ENCODE peak calls at places on chromosome 11, in four cellular contexts. One of them, this sample, is unnamed.

GRCh38 chr11:93537022-93537421 is 6.2 kb downstream of the SMCO4 start:
- DNase-seq in sigmoid colon: no peak
- DNase-seq in esophagus squamous epithelium: no peak
- DNase-seq in tibial artery: peak; percentile 40
- DNase-seq in this sample: peak; percentile 79

GRCh38 chr11:7514099-7514725 is 413 bp downstream of the PPFIBP2 start:
- DNase-seq in sigmoid colon: peak; percentile 73
- DNase-seq in esophagus squamous epithelium: no peak
- DNase-seq in tibial artery: peak; percentile 33
- DNase-seq in this sample: no peak

GRCh38 chr11:125496465-125496817 is 376 bp upstream of the FEZ1 start:
- DNase-seq in sigmoid colon: no peak
- DNase-seq in esophagus squamous epithelium: no peak
- DNase-seq in tibial artery: no peak
- DNase-seq in this sample: no peak

GRCh38 chr11:11351042-11351586 is 1.9 kb downstream of the CSNK2A3 start:
- DNase-seq in sigmoid colon: no peak
- DNase-seq in esophagus squamous epithelium: no peak
- DNase-seq in tibial artery: no peak
- DNase-seq in this sample: no peak

GRCh38 chr11:57761301-57762234 is at the start of gene CTNND1:
- DNase-seq in sigmoid colon: peak; percentile 97
- DNase-seq in esophagus squamous epithelium: no peak
- DNase-seq in tibial artery: peak; percentile 89
- DNase-seq in this sample: peak; percentile 91

GRCh38 chr11:72072348-72072747 is 8.0 kb downstream of the NUMA1 start:
- DNase-seq in sigmoid colon: no peak
- DNase-seq in esophagus squamous epithelium: no peak
- DNase-seq in tibial artery: no peak
- DNase-seq in this sample: no peak

GRCh38 chr11:68206211-68206610 is 6.9 kb downstream of the KMT5B start:
- DNase-seq in sigmoid colon: no peak
- DNase-seq in esophagus squamous epithelium: no peak
- DNase-seq in tibial artery: no peak
- DNase-seq in this sample: no peak

GRCh38 chr11:62665630-62666258 is 632 bp downstream of the CSKMT start:
- DNase-seq in sigmoid colon: peak; percentile 81
- DNase-seq in esophagus squamous epithelium: no peak
- DNase-seq in tibial artery: peak; percentile 60
- DNase-seq in this sample: peak; percentile 72

GRCh38 chr11:13302440-13302958 is 24.9 kb downstream of the BMAL1 start:
- DNase-seq in sigmoid colon: no peak
- DNase-seq in esophagus squamous epithelium: no peak
- DNase-seq in tibial artery: no peak
- DNase-seq in this sample: no peak

GRCh38 chr11:13301522-13301921 is 23.9 kb downstream of the BMAL1 start:
- DNase-seq in sigmoid colon: no peak
- DNase-seq in esophagus squamous epithelium: no peak
- DNase-seq in tibial artery: no peak
- DNase-seq in this sample: no peak

GRCh38 chr11:13297308-13297916 is 19.8 kb downstream of the BMAL1 start:
- DNase-seq in sigmoid colon: no peak
- DNase-seq in esophagus squamous epithelium: no peak
- DNase-seq in tibial artery: no peak
- DNase-seq in this sample: no peak

GRCh38 chr11:13297917-13298356 is 20.3 kb downstream of the BMAL1 start:
- DNase-seq in sigmoid colon: no peak
- DNase-seq in esophagus squamous epithelium: no peak
- DNase-seq in tibial artery: no peak
- DNase-seq in this sample: no peak

GRCh38 chr11:13298765-13299164 is 21.2 kb downstream of the BMAL1 start:
- DNase-seq in sigmoid colon: no peak
- DNase-seq in esophagus squamous epithelium: no peak
- DNase-seq in tibial artery: no peak
- DNase-seq in this sample: no peak
- H3K4me3 ChIP-seq in sigmoid colon: no peak overlapping the region
- H3K4me3 ChIP-seq in esophagus squamous epithelium: no peak overlapping the region
- H3K4me3 ChIP-seq in tibial artery: no peak overlapping the region
- H3K4me3 ChIP-seq in this sample: no peak overlapping the region

GRCh38 chr11:128716231-128716630 is 22.4 kb downstream of the FLI1 start:
- DNase-seq in sigmoid colon: no peak
- DNase-seq in esophagus squamous epithelium: no peak
- DNase-seq in tibial artery: no peak
- DNase-seq in this sample: no peak
- H3K4me1 ChIP-seq in sigmoid colon: peaks cover 36% of the 10 kb centered on the region
- H3K4me1 ChIP-seq in esophagus squamous epithelium: peaks cover 17% of the 10 kb centered on the region
- H3K4me1 ChIP-seq in tibial artery: peaks cover 14% of the 10 kb centered on the region
- H3K4me1 ChIP-seq in this sample: peaks cover 4% of the 10 kb centered on the region

GRCh38 chr11:134443246-134443645 is 31.2 kb upstream of the B3GAT1 start:
- DNase-seq in sigmoid colon: peak; percentile 8
- DNase-seq in esophagus squamous epithelium: no peak
- DNase-seq in tibial artery: no peak
- DNase-seq in this sample: no peak

GRCh38 chr11:134449713-134450112 is 37.7 kb upstream of the B3GAT1 start:
- DNase-seq in sigmoid colon: peak; percentile 20
- DNase-seq in esophagus squamous epithelium: no peak
- DNase-seq in tibial artery: no peak
- DNase-seq in this sample: no peak

GRCh38 chr11:134447696-134448095 is 35.7 kb upstream of the B3GAT1 start:
- DNase-seq in sigmoid colon: peak; percentile 37
- DNase-seq in esophagus squamous epithelium: no peak
- DNase-seq in tibial artery: no peak
- DNase-seq in this sample: no peak

GRCh38 chr11:134442246-134442645 is 30.2 kb upstream of the B3GAT1 start:
- DNase-seq in sigmoid colon: peak; percentile 35
- DNase-seq in esophagus squamous epithelium: no peak
- DNase-seq in tibial artery: no peak
- DNase-seq in this sample: no peak

GRCh38 chr11:134445601-134446325 is 33.7 kb upstream of the B3GAT1 start:
- DNase-seq in sigmoid colon: peak; percentile 33
- DNase-seq in esophagus squamous epithelium: no peak
- DNase-seq in tibial artery: no peak
- DNase-seq in this sample: no peak
- H3K9me3 ChIP-seq in sigmoid colon: no peaks in the 10 kb centered on the region
- H3K9me3 ChIP-seq in esophagus squamous epithelium: no peaks in the 10 kb centered on the region
- H3K9me3 ChIP-seq in tibial artery: no peaks in the 10 kb centered on the region
- H3K9me3 ChIP-seq in this sample: no peaks in the 10 kb centered on the region

GRCh38 chr11:128520886-128521696 is 66.3 kb downstream of the ETS1 start:
- DNase-seq in sigmoid colon: no peak
- DNase-seq in esophagus squamous epithelium: no peak
- DNase-seq in tibial artery: no peak
- DNase-seq in this sample: no peak

GRCh38 chr11:128518493-128519207 is 68.7 kb downstream of the ETS1 start:
- DNase-seq in sigmoid colon: no peak
- DNase-seq in esophagus squamous epithelium: no peak
- DNase-seq in tibial artery: no peak
- DNase-seq in this sample: no peak

GRCh38 chr11:128519353-128519752 is 68.0 kb downstream of the ETS1 start:
- DNase-seq in sigmoid colon: no peak
- DNase-seq in esophagus squamous epithelium: no peak
- DNase-seq in tibial artery: no peak
- DNase-seq in this sample: no peak

GRCh38 chr11:128521697-128522062 is 65.7 kb downstream of the ETS1 start:
- DNase-seq in sigmoid colon: no peak
- DNase-seq in esophagus squamous epithelium: no peak
- DNase-seq in tibial artery: no peak
- DNase-seq in this sample: peak; percentile 58

DNA sequence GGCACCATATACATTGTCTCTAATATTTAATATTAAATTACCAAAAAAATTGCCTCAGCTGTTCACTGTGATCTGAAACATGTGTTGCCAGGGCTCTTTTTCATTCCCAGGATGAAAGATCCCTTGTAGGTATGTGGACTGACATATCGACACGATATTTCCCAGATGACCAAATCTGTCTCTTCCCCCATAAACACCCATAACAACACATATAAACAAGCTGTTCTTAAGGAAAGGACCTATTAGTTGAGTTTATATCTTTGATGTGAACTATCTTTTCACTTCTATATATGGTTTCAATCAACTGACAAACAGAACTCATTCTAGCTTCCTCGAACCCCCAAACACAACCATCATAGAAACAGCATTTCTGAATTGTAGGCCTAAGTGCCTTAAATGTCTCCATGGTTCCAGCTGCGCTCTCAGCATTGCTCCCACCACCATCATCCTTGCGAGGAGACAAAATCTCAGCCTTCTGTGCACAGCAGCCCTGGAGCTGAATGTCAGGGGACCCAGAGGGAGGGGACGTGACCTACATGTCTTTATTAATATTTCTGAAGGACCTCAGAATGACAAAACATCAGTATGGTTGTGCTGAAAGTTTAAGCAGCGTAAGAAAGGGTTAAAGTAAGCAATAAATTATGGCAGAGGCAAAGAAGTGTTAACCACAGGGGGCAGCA is 67.0 kb downstream of the ETS1 start:
- DNase-seq in sigmoid colon: no peak
- DNase-seq in esophagus squamous epithelium: no peak
- DNase-seq in tibial artery: no peak
- DNase-seq in this sample: no peak
- H3K4me3 ChIP-seq in sigmoid colon: peak overlapping the region; percentile 69
- H3K4me3 ChIP-seq in esophagus squamous epithelium: peak overlapping the region; percentile 49
- H3K4me3 ChIP-seq in tibial artery: peak overlapping the region; percentile 90
- H3K4me3 ChIP-seq in this sample: peak overlapping the region; percentile 82

GRCh38 chr11:3932698-3933097 is 77.2 kb downstream of the STIM1 start:
- DNase-seq in sigmoid colon: no peak
- DNase-seq in esophagus squamous epithelium: no peak
- DNase-seq in tibial artery: no peak
- DNase-seq in this sample: no peak
- H3K4me1 ChIP-seq in sigmoid colon: peaks cover 24% of the 10 kb centered on the region
- H3K4me1 ChIP-seq in esophagus squamous epithelium: peaks cover 20% of the 10 kb centered on the region
- H3K4me1 ChIP-seq in tibial artery: peaks cover 38% of the 10 kb centered on the region
- H3K4me1 ChIP-seq in this sample: peaks cover 4% of the 10 kb centered on the region

GRCh38 chr11:50174189-50174588 is 141.5 kb downstream of the OR4C45 start:
- DNase-seq in sigmoid colon: no peak
- DNase-seq in esophagus squamous epithelium: no peak
- DNase-seq in tibial artery: no peak
- DNase-seq in this sample: no peak
- H3K9me3 ChIP-seq in sigmoid colon: no peaks in the 10 kb centered on the region
- H3K9me3 ChIP-seq in esophagus squamous epithelium: peaks cover 9% of the 10 kb centered on the region
- H3K9me3 ChIP-seq in tibial artery: no peaks in the 10 kb centered on the region
- H3K9me3 ChIP-seq in this sample: no peaks in the 10 kb centered on the region

GRCh38 chr11:128496249-128496648 is 91.1 kb downstream of the ETS1 start:
- DNase-seq in sigmoid colon: no peak
- DNase-seq in esophagus squamous epithelium: no peak
- DNase-seq in tibial artery: no peak
- DNase-seq in this sample: no peak
- H3K4me3 ChIP-seq in sigmoid colon: no peak overlapping the region
- H3K4me3 ChIP-seq in esophagus squamous epithelium: no peak overlapping the region
- H3K4me3 ChIP-seq in tibial artery: no peak overlapping the region
- H3K4me3 ChIP-seq in this sample: no peak overlapping the region

This sample was measured in aorta.